ENCODE peak calls at places on chromosomes 1 and 21, in ten cellular contexts. One of them, this sample, is unnamed.

GRCh38 chr1:8844421-8845063 is 27.1 kb upstream of the RERE start:
- DNase-seq in GM13976: no peak
- DNase-seq in OCI-LY7: no peak
- DNase-seq in HFF-Myc: no peak
- DNase-seq in mesothelial cell of epicardium: no peak
- DNase-seq in cardiac muscle cell: peak; percentile 30
- DNase-seq in psoas muscle: peak; percentile 81
- DNase-seq in fibroblast of lung: no peak
- DNase-seq in body of pancreas: no peak
- DNase-seq in neural progenitor cell: no peak
- DNase-seq in this sample: no peak

GRCh38 chr1:56897150-56898004 is 42.8 kb downstream of the C8A start:
- DNase-seq in OCI-LY7: no peak
- DNase-seq in body of pancreas: peak; percentile 36
- DNase-seq in fibroblast of lung: peak; percentile 2
- DNase-seq in psoas muscle: no peak
- DNase-seq in neural progenitor cell: no peak
- DNase-seq in GM13976: no peak
- DNase-seq in mesothelial cell of epicardium: no peak
- DNase-seq in HFF-Myc: no peak
- DNase-seq in cardiac muscle cell: peak; percentile 82
- DNase-seq in this sample: no peak

GRCh38 chr1:240965581-240966091 is 353.7 kb upstream of the GREM2 start:
- DNase-seq in fibroblast of lung: no peak
- DNase-seq in psoas muscle: no peak
- DNase-seq in mesothelial cell of epicardium: no peak
- DNase-seq in HFF-Myc: peak; percentile 32
- DNase-seq in OCI-LY7: no peak
- DNase-seq in GM13976: no peak
- DNase-seq in body of pancreas: no peak
- DNase-seq in cardiac muscle cell: no peak
- DNase-seq in neural progenitor cell: no peak
- DNase-seq in this sample: no peak

GRCh38 chr1:152912900-152913299 is 4.6 kb downstream of the IVL start:
- DNase-seq in OCI-LY7: no peak
- DNase-seq in fibroblast of lung: no peak
- DNase-seq in GM13976: no peak
- DNase-seq in HFF-Myc: no peak
- DNase-seq in body of pancreas: no peak
- DNase-seq in neural progenitor cell: no peak
- DNase-seq in cardiac muscle cell: no peak
- DNase-seq in mesothelial cell of epicardium: no peak
- DNase-seq in psoas muscle: no peak
- DNase-seq in this sample: no peak

GRCh38 chr21:32994305-32994704 is 31.4 kb upstream of the OLIG2 start:
- DNase-seq in cardiac muscle cell: peak; percentile 43
- DNase-seq in mesothelial cell of epicardium: no peak
- DNase-seq in GM13976: no peak
- DNase-seq in HFF-Myc: no peak
- DNase-seq in OCI-LY7: peak; percentile 18
- DNase-seq in body of pancreas: no peak
- DNase-seq in neural progenitor cell: no peak
- DNase-seq in psoas muscle: no peak
- DNase-seq in fibroblast of lung: peak; percentile 39
- DNase-seq in this sample: no peak

GRCh38 chr1:75198761-75199160 is 64.6 kb downstream of the LHX8 start:
- DNase-seq in cardiac muscle cell: no peak
- DNase-seq in GM13976: no peak
- DNase-seq in mesothelial cell of epicardium: no peak
- DNase-seq in fibroblast of lung: no peak
- DNase-seq in psoas muscle: no peak
- DNase-seq in HFF-Myc: no peak
- DNase-seq in body of pancreas: no peak
- DNase-seq in neural progenitor cell: no peak
- DNase-seq in OCI-LY7: no peak
- DNase-seq in this sample: no peak

GRCh38 chr1:181185461-181185860 is 97.0 kb downstream of the IER5 start:
- DNase-seq in neural progenitor cell: no peak
- DNase-seq in cardiac muscle cell: no peak
- DNase-seq in OCI-LY7: no peak
- DNase-seq in psoas muscle: no peak
- DNase-seq in body of pancreas: no peak
- DNase-seq in fibroblast of lung: no peak
- DNase-seq in GM13976: no peak
- DNase-seq in HFF-Myc: no peak
- DNase-seq in mesothelial cell of epicardium: peak; percentile 20
- DNase-seq in this sample: no peak

GRCh38 chr1:905071-905749 is 18.5 kb upstream of the SAMD11 start:
- DNase-seq in HFF-Myc: no peak
- DNase-seq in GM13976: peak; percentile 79
- DNase-seq in OCI-LY7: peak; percentile 50
- DNase-seq in mesothelial cell of epicardium: no peak
- DNase-seq in body of pancreas: no peak
- DNase-seq in fibroblast of lung: peak; percentile 21
- DNase-seq in psoas muscle: peak; percentile 81
- DNase-seq in neural progenitor cell: peak; percentile 37
- DNase-seq in cardiac muscle cell: peak; percentile 53
- DNase-seq in this sample: peak; percentile 77

GRCh38 chr1:207097871-207098324 is 6.1 kb upstream of the C4BPA start:
- DNase-seq in mesothelial cell of epicardium: no peak
- DNase-seq in fibroblast of lung: no peak
- DNase-seq in cardiac muscle cell: no peak
- DNase-seq in neural progenitor cell: no peak
- DNase-seq in body of pancreas: no peak
- DNase-seq in HFF-Myc: no peak
- DNase-seq in psoas muscle: no peak
- DNase-seq in GM13976: peak; percentile 59
- DNase-seq in OCI-LY7: no peak
- DNase-seq in this sample: no peak

GRCh38 chr1:175742790-175743459 is 470 bp downstream of the TNR start:
- DNase-seq in psoas muscle: no peak
- DNase-seq in GM13976: no peak
- DNase-seq in mesothelial cell of epicardium: peak; percentile 42
- DNase-seq in cardiac muscle cell: peak; percentile 71
- DNase-seq in OCI-LY7: no peak
- DNase-seq in body of pancreas: no peak
- DNase-seq in neural progenitor cell: peak; percentile 84
- DNase-seq in HFF-Myc: peak; percentile 5
- DNase-seq in fibroblast of lung: peak; percentile 15
- DNase-seq in this sample: no peak

GRCh38 chr1:202241376-202242079 is 47.9 kb downstream of the LGR6 start:
- DNase-seq in body of pancreas: peak; percentile 47
- DNase-seq in GM13976: no peak
- DNase-seq in psoas muscle: no peak
- DNase-seq in OCI-LY7: no peak
- DNase-seq in mesothelial cell of epicardium: no peak
- DNase-seq in neural progenitor cell: no peak
- DNase-seq in cardiac muscle cell: no peak
- DNase-seq in HFF-Myc: no peak
- DNase-seq in fibroblast of lung: no peak
- DNase-seq in this sample: no peak

GRCh38 chr1:8477199-8477982 is 159.5 kb downstream of the SLC45A1 start:
- DNase-seq in psoas muscle: no peak
- DNase-seq in body of pancreas: no peak
- DNase-seq in OCI-LY7: peak; percentile 40
- DNase-seq in cardiac muscle cell: no peak
- DNase-seq in fibroblast of lung: no peak
- DNase-seq in mesothelial cell of epicardium: no peak
- DNase-seq in GM13976: no peak
- DNase-seq in neural progenitor cell: no peak
- DNase-seq in HFF-Myc: no peak
- DNase-seq in this sample: no peak

GRCh38 chr1:177431123-177431522 is 260.4 kb downstream of the BRINP2 start:
- DNase-seq in cardiac muscle cell: no peak
- DNase-seq in fibroblast of lung: no peak
- DNase-seq in psoas muscle: no peak
- DNase-seq in HFF-Myc: no peak
- DNase-seq in neural progenitor cell: no peak
- DNase-seq in mesothelial cell of epicardium: no peak
- DNase-seq in GM13976: no peak
- DNase-seq in body of pancreas: no peak
- DNase-seq in OCI-LY7: no peak
- DNase-seq in this sample: no peak

GRCh38 chr1:177429234-177429633 is 258.5 kb downstream of the BRINP2 start:
- DNase-seq in OCI-LY7: no peak
- DNase-seq in body of pancreas: no peak
- DNase-seq in neural progenitor cell: no peak
- DNase-seq in cardiac muscle cell: no peak
- DNase-seq in HFF-Myc: no peak
- DNase-seq in GM13976: no peak
- DNase-seq in fibroblast of lung: no peak
- DNase-seq in mesothelial cell of epicardium: no peak
- DNase-seq in psoas muscle: no peak
- DNase-seq in this sample: no peak

DNA sequence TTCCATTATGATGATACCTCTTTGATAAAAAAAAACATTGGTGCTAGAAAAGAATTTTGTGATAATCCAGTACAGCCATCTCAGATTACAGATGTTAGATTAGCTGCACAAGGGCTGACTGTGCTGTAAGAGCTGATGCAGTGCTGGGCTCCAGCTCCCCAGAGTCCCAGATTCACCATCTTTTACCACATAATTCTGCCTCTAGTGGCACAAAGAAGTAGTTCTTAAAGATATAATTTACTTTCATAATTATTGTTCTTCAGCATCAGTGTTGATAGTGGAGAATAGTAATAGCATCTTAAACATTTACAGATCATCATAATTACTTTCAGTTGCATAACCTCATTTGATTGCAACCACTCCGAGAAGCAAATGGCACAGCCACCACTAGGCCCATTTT is 262.1 kb downstream of the BRINP2 start:
- DNase-seq in HFF-Myc: no peak
- DNase-seq in psoas muscle: no peak
- DNase-seq in body of pancreas: no peak
- DNase-seq in cardiac muscle cell: peak; percentile 9
- DNase-seq in neural progenitor cell: no peak
- DNase-seq in OCI-LY7: peak; percentile 1
- DNase-seq in GM13976: no peak
- DNase-seq in fibroblast of lung: peak; percentile 2
- DNase-seq in mesothelial cell of epicardium: no peak
- DNase-seq in this sample: no peak
- TF ChIP-seq CTCF in HFF-Myc: no peak
- TF ChIP-seq CTCF in psoas muscle: no peak
- TF ChIP-seq CTCF in body of pancreas: no peak
- TF ChIP-seq CTCF in cardiac muscle cell: no peak
- TF ChIP-seq CTCF in neural progenitor cell: peak; percentile 38
- TF ChIP-seq CTCF in OCI-LY7: peak; percentile 62
- TF ChIP-seq CTCF in GM13976: no peak
- TF ChIP-seq CTCF in fibroblast of lung: peak; percentile 33
- TF ChIP-seq CTCF in mesothelial cell of epicardium: peak; percentile 41
- TF ChIP-seq CTCF in this sample: no peak

GRCh38 chr1:229844675-229845074 is 218.6 kb downstream of the URB2 start:
- DNase-seq in neural progenitor cell: no peak
- DNase-seq in mesothelial cell of epicardium: no peak
- DNase-seq in fibroblast of lung: peak; percentile 25
- DNase-seq in GM13976: no peak
- DNase-seq in OCI-LY7: no peak
- DNase-seq in HFF-Myc: no peak
- DNase-seq in cardiac muscle cell: no peak
- DNase-seq in body of pancreas: peak; percentile 82
- DNase-seq in psoas muscle: peak; percentile 71
- DNase-seq in this sample: no peak

GRCh38 chr1:229841230-229841629 is 215.2 kb downstream of the URB2 start:
- DNase-seq in neural progenitor cell: no peak
- DNase-seq in HFF-Myc: no peak
- DNase-seq in fibroblast of lung: no peak
- DNase-seq in body of pancreas: no peak
- DNase-seq in cardiac muscle cell: peak; percentile 25
- DNase-seq in GM13976: peak; percentile 46
- DNase-seq in OCI-LY7: peak; percentile 21
- DNase-seq in mesothelial cell of epicardium: no peak
- DNase-seq in psoas muscle: no peak
- DNase-seq in this sample: no peak

GRCh38 chr1:229842302-229843255 is 216.5 kb downstream of the URB2 start:
- DNase-seq in neural progenitor cell: no peak
- DNase-seq in GM13976: no peak
- DNase-seq in body of pancreas: no peak
- DNase-seq in psoas muscle: no peak
- DNase-seq in OCI-LY7: no peak
- DNase-seq in HFF-Myc: no peak
- DNase-seq in cardiac muscle cell: no peak
- DNase-seq in mesothelial cell of epicardium: no peak
- DNase-seq in fibroblast of lung: peak; percentile 27
- DNase-seq in this sample: no peak

GRCh38 chr1:229845410-229846138 is 219.5 kb downstream of the URB2 start:
- DNase-seq in neural progenitor cell: no peak
- DNase-seq in mesothelial cell of epicardium: no peak
- DNase-seq in OCI-LY7: no peak
- DNase-seq in psoas muscle: no peak
- DNase-seq in GM13976: no peak
- DNase-seq in cardiac muscle cell: no peak
- DNase-seq in body of pancreas: no peak
- DNase-seq in HFF-Myc: no peak
- DNase-seq in fibroblast of lung: no peak
- DNase-seq in this sample: no peak

GRCh38 chr1:229843627-229844238 is 217.7 kb downstream of the URB2 start:
- DNase-seq in fibroblast of lung: peak; percentile 92
- DNase-seq in OCI-LY7: peak; percentile 44
- DNase-seq in HFF-Myc: peak; percentile 37
- DNase-seq in body of pancreas: peak; percentile 65
- DNase-seq in psoas muscle: peak; percentile 85
- DNase-seq in cardiac muscle cell: peak; percentile 23
- DNase-seq in neural progenitor cell: no peak
- DNase-seq in mesothelial cell of epicardium: no peak
- DNase-seq in GM13976: no peak
- DNase-seq in this sample: no peak
- TF ChIP-seq CTCF in fibroblast of lung: peak; percentile 41
- TF ChIP-seq CTCF in OCI-LY7: peak; percentile 67
- TF ChIP-seq CTCF in HFF-Myc: peak; percentile 19
- TF ChIP-seq CTCF in body of pancreas: peak; percentile 31
- TF ChIP-seq CTCF in psoas muscle: peak; percentile 54
- TF ChIP-seq CTCF in cardiac muscle cell: peak; percentile 18
- TF ChIP-seq CTCF in neural progenitor cell: no peak
- TF ChIP-seq CTCF in mesothelial cell of epicardium: no peak
- TF ChIP-seq CTCF in GM13976: no peak
- TF ChIP-seq CTCF in this sample: no peak

DNA sequence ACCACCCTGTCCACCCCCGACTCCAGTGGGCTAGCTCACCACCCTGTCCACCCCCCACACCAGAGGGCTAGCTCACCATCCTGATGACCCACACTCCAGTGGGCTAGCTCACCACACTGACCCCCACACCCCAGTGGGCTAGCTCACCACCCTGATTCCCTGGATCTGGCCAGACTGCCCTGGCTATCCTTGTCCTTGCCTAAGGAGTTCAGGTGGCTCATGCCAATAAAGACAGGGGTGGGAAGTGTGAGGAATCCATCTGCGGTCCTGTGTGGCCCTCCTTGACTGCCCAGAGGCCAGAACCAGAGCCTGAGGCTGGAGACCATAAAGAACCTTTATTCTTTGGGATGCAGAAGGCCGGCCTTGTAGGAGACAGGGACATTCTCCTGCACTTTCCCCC is 3.6 kb downstream of the PADI1 start:
- DNase-seq in mesothelial cell of epicardium: no peak
- DNase-seq in cardiac muscle cell: no peak
- DNase-seq in body of pancreas: no peak
- DNase-seq in OCI-LY7: no peak
- DNase-seq in GM13976: no peak
- DNase-seq in psoas muscle: no peak
- DNase-seq in fibroblast of lung: no peak
- DNase-seq in neural progenitor cell: no peak
- DNase-seq in HFF-Myc: no peak
- DNase-seq in this sample: no peak
- TF ChIP-seq CTCF in mesothelial cell of epicardium: no peak
- TF ChIP-seq CTCF in cardiac muscle cell: no peak
- TF ChIP-seq CTCF in body of pancreas: no peak
- TF ChIP-seq CTCF in OCI-LY7: no peak
- TF ChIP-seq CTCF in GM13976: no peak
- TF ChIP-seq CTCF in psoas muscle: no peak
- TF ChIP-seq CTCF in fibroblast of lung: no peak
- TF ChIP-seq CTCF in neural progenitor cell: no peak
- TF ChIP-seq CTCF in HFF-Myc: no peak
- TF ChIP-seq CTCF in this sample: no peak

GRCh38 chr1:3036646-3037280 is 15.5 kb downstream of the ACTRT2 start:
- DNase-seq in neural progenitor cell: no peak
- DNase-seq in body of pancreas: peak; percentile 6
- DNase-seq in OCI-LY7: no peak
- DNase-seq in psoas muscle: no peak
- DNase-seq in mesothelial cell of epicardium: peak; percentile 31
- DNase-seq in cardiac muscle cell: no peak
- DNase-seq in fibroblast of lung: no peak
- DNase-seq in HFF-Myc: no peak
- DNase-seq in GM13976: no peak
- DNase-seq in this sample: no peak
- TF ChIP-seq CTCF in neural progenitor cell: no peak
- TF ChIP-seq CTCF in body of pancreas: no peak
- TF ChIP-seq CTCF in OCI-LY7: no peak
- TF ChIP-seq CTCF in psoas muscle: no peak
- TF ChIP-seq CTCF in mesothelial cell of epicardium: no peak
- TF ChIP-seq CTCF in cardiac muscle cell: no peak
- TF ChIP-seq CTCF in fibroblast of lung: no peak
- TF ChIP-seq CTCF in HFF-Myc: no peak
- TF ChIP-seq CTCF in GM13976: no peak
- TF ChIP-seq CTCF in this sample: no peak